ENCODE peak calls at places on chromosomes 13 and 19, in ten cellular contexts. U, Z, C, T, S, N, L, I, K and B are unnamed samples.

GRCh38 chr13:33728271-33729037 is 89.5 kb upstream of the RFC3 start:
- DNase-seq in N (no peak), T (no peak), C (no peak), L (no peak), Z (no peak), I (peak; percentile 8), U (no peak), K (no peak), S (no peak), B (peak; percentile 5)

GRCh38 chr13:31967155-31967554 is 64.4 kb upstream of the FRY start:
- DNase-seq in S (no peak), N (no peak), I (no peak), C (no peak), Z (no peak), T (no peak), U (no peak), L (no peak), K (no peak), B (no peak)

GRCh38 chr13:109100705-109101104 is 471.3 kb downstream of the MYO16 start:
- DNase-seq in N (no peak), C (no peak), K (no peak), U (no peak), Z (no peak), T (no peak), L (no peak), S (no peak), I (peak; percentile 8), B (no peak)

GRCh38 chr13:59677966-59678814 is 485.5 kb downstream of the DIAPH3 start:
- DNase-seq in K (no peak), U (peak; percentile 65), C (no peak), S (peak; percentile 51), Z (no peak), L (peak; percentile 72), N (no peak), T (peak; percentile 24), I (peak; percentile 57), B (peak; percentile 87)

GRCh38 chr19:48968179-48968661 is 3.1 kb downstream of the FTL start:
- DNase-seq in U (no peak), N (no peak), C (no peak), I (peak; percentile 61), S (no peak), Z (no peak), K (no peak), T (no peak), L (peak; percentile 49), B (peak; percentile 76)

GRCh38 chr13:67238277-67238859 is 8.2 kb upstream of the PCDH9 start:
- DNase-seq in U (no peak), S (peak; percentile 33), I (peak; percentile 32), T (no peak), K (no peak), Z (no peak), N (no peak), L (peak; percentile 36), C (no peak), B (peak; percentile 67)

GRCh38 chr19:4715529-4716221 is 8.0 kb downstream of the DPP9 start:
- DNase-seq in S (no peak), C (no peak), K (no peak), L (no peak), N (no peak), T (no peak), U (no peak), I (no peak), Z (no peak), B (no peak)

GRCh38 chr13:34465423-34465922 is 476.6 kb upstream of the NBEA start:
- DNase-seq in U (no peak), I (no peak), K (no peak), N (no peak), S (no peak), C (no peak), L (no peak), Z (no peak), T (no peak), B (no peak)

GRCh38 chr19:14943601-14944000 is 2.3 kb downstream of the OR7C2 start:
- DNase-seq in N (no peak), S (no peak), I (peak; percentile 40), K (no peak), L (no peak), Z (no peak), U (no peak), T (no peak), C (no peak), B (peak; percentile 51)

GRCh38 chr19:1852729-1853128 is 4.4 kb upstream of the REXO1 start:
- DNase-seq in K (no peak), L (no peak), S (no peak), N (no peak), Z (no peak), T (no peak), U (no peak), I (no peak), C (no peak), B (no peak)

GRCh38 chr13:32390048-32390447 is 37.9 kb downstream of the N4BP2L1 start:
- DNase-seq in L (no peak), I (no peak), T (no peak), S (no peak), Z (no peak), C (no peak), N (no peak), K (no peak), U (no peak), B (no peak)

GRCh38 chr19:459724-460511 is 915 bp downstream of the SHC2 start:
- DNase-seq in C (no peak), L (peak; percentile 27), N (no peak), Z (no peak), S (peak; percentile 63), T (no peak), K (peak; percentile 56), U (peak; percentile 82), I (peak; percentile 8), B (peak; percentile 18)

GRCh38 chr13:48579167-48579918 is 46.5 kb upstream of the RCBTB2 start:
- DNase-seq in C (no peak), T (no peak), I (no peak), U (no peak), L (no peak), N (no peak), Z (no peak), K (peak; percentile 58), S (no peak), B (no peak)

GRCh38 chr19:44757735-44758505 is 9.4 kb downstream of the BCL3 start:
- DNase-seq in L (peak; percentile 63), Z (no peak), S (no peak), N (no peak), K (no peak), I (peak; percentile 53), U (peak; percentile 90), C (no peak), T (no peak), B (peak; percentile 56)
- H3K4me3 ChIP-seq in L (peak overlapping the region; percentile 15), Z (no peak overlapping the region), S (no peak overlapping the region), N (peak overlapping the region; percentile 40), K (peak overlapping the region; percentile 28), I (peak overlapping the region; percentile 55), U (peak overlapping the region; percentile 56), C (peak overlapping the region; percentile 71), T (peak overlapping the region; percentile 44), B (peak overlapping the region; percentile 47)

GRCh38 chr13:85445534-85445933 is 353.7 kb downstream of the SLITRK6 start:
- DNase-seq in U (no peak), Z (no peak), I (no peak), L (no peak), K (no peak), S (no peak), T (no peak), C (no peak), N (no peak), B (no peak)
- TF ChIP-seq CTCF in U (no peak), Z (no peak), I (no peak), L (no peak), K (no peak), S (no peak), T (no peak), C (no peak), N (no peak), B (no peak)

GRCh38 chr19:33375156-33375744 is 1.7 kb downstream of the CEBPG start:
- DNase-seq in I (no peak), T (no peak), Z (no peak), K (no peak), C (no peak), U (no peak), L (no peak), S (no peak), N (no peak), B (no peak)
- H3K4me3 ChIP-seq in I (peak overlapping the region; percentile 97), T (peak overlapping the region; percentile 75), Z (peak overlapping the region; percentile 88), K (peak overlapping the region; percentile 56), C (peak overlapping the region; percentile 92), U (peak overlapping the region; percentile 99), L (peak overlapping the region; percentile 12), S (peak overlapping the region; percentile 65), N (peak overlapping the region; percentile 83), B (peak overlapping the region; percentile 70)

DNA sequence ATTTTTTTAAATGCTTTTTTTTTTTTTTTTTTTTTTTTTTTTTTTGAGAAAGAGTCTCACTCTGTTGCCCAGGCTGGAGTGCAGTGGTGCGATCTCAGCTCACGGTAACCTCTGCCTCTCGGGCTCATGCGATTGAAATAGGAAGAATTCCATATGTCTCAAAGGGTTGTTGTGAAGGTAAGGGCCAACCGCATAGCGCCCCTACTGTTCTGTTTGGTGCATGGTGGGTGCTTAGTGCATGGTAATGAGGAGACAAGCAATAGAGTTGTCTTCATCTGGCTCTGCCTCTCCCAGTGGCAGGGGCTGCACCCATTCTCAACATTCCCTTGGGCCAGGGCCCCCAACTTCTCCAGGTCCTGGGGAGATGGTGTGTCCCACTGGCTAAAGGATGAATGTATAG is 68.7 kb downstream of the RASL11A start:
- DNase-seq in S (peak; percentile 64), C (no peak), T (no peak), I (peak; percentile 35), U (peak; percentile 63), Z (no peak), K (peak; percentile 38), L (peak; percentile 42), N (no peak), B (peak; percentile 58)
- TF ChIP-seq CTCF in S (peak; percentile 78), C (no peak), T (peak; percentile 71), I (peak; percentile 66), U (peak; percentile 52), Z (peak; percentile 79), K (peak; percentile 37), L (peak; percentile 44), N (no peak), B (peak; percentile 77)